ENCODE peak calls at places on chromosome 4, in seven cellular contexts. F is lower lobe of right lung, G is astrocyte of the cerebellum, L is GM12878, Z is dorsolateral prefrontal cortex, P is epithelial cell of esophagus, I is skeletal muscle cell. D is an unnamed sample.

GRCh38 chr4:82431026-82431745 is 796 bp downstream of the ENOPH1 start:
- DNase-seq in F (peak), G (no peak), L (no peak), Z (no peak), P (peak), I (no peak), D (peak)

GRCh38 chr4:182825003-182825402 is 92.2 kb downstream of the DCTD start:
- DNase-seq in F (no peak), G (no peak), L (no peak), Z (no peak), P (no peak), I (no peak), D (no peak)

GRCh38 chr4:23484689-23485088 is 405.2 kb downstream of the PPARGC1A start:
- DNase-seq in F (no peak), G (no peak), L (no peak), Z (no peak), P (peak), I (no peak), D (no peak)

GRCh38 chr4:20046931-20047677 is 204.6 kb upstream of the SLIT2 start:
- DNase-seq in F (no peak), G (no peak), L (no peak), Z (no peak), P (no peak), I (no peak), D (no peak)

GRCh38 chr4:147052361-147052760 is 106.7 kb upstream of the TTC29 start:
- DNase-seq in F (no peak), G (no peak), L (no peak), Z (no peak), P (peak), I (no peak), D (no peak)

GRCh38 chr4:180860136-180860720 is 1383.0 kb upstream of the TENM3 start:
- DNase-seq in F (no peak), G (no peak), L (no peak), Z (no peak), P (no peak), I (no peak), D (no peak)

GRCh38 chr4:3276961-3277360 is 15.9 kb upstream of the RGS12 start:
- DNase-seq in F (no peak), G (peak), L (no peak), Z (peak), P (no peak), I (no peak), D (no peak)

GRCh38 chr4:24425868-24426267 is 158.5 kb downstream of the DHX15 start:
- DNase-seq in F (no peak), G (no peak), L (no peak), Z (no peak), P (no peak), I (no peak), D (no peak)

GRCh38 chr4:73721419-73721818 is 18.9 kb upstream of the CXCL8 start:
- DNase-seq in F (no peak), G (no peak), L (no peak), Z (no peak), P (peak), I (peak), D (no peak)

GRCh38 chr4:76637704-76638361 is 202.8 kb downstream of the SHROOM3 start:
- DNase-seq in F (no peak), G (no peak), L (no peak), Z (no peak), P (peak), I (no peak), D (no peak)

GRCh38 chr4:36351082-36351666 is 69.8 kb downstream of the DTHD1 start:
- DNase-seq in F (peak), G (peak), L (peak), Z (peak), P (peak), I (peak), D (peak)

GRCh38 chr4:112514449-112515277 is 1.3 kb downstream of the NEUROG2 start:
- DNase-seq in F (no peak), G (no peak), L (no peak), Z (no peak), P (no peak), I (no peak), D (no peak)

GRCh38 chr4:127446309-127446708 is 186.4 kb upstream of the INTU start:
- DNase-seq in F (no peak), G (no peak), L (no peak), Z (no peak), P (no peak), I (no peak), D (no peak)

GRCh38 chr4:41294445-41295062 is 37.8 kb downstream of the UCHL1 start:
- DNase-seq in F (no peak), G (no peak), L (no peak), Z (no peak), P (no peak), I (no peak), D (no peak)

GRCh38 chr4:183766140-183766539 is 107.0 kb downstream of the TRAPPC11 start:
- DNase-seq in F (no peak), G (no peak), L (no peak), Z (no peak), P (no peak), I (no peak), D (no peak)

GRCh38 chr4:183429489-183429888 is 14.9 kb upstream of the CDKN2AIP start:
- DNase-seq in F (no peak), G (no peak), L (no peak), Z (no peak), P (no peak), I (no peak), D (no peak)

GRCh38 chr4:130257271-130257670 is 1161.3 kb downstream of the C4orf33 start:
- DNase-seq in F (no peak), G (peak), L (no peak), Z (no peak), P (peak), I (peak), D (no peak)

GRCh38 chr4:118058955-118059354 is 24.7 kb downstream of the NDST3 start:
- DNase-seq in F (no peak), G (no peak), L (no peak), Z (no peak), P (no peak), I (no peak), D (no peak)

GRCh38 chr4:173432430-173432829 is 33.5 kb upstream of the SCRG1 start:
- DNase-seq in F (no peak), G (no peak), L (no peak), Z (no peak), P (no peak), I (no peak), D (no peak)

GRCh38 chr4:185039508-185040273 is 21.4 kb downstream of the HELT start:
- DNase-seq in F (peak), G (peak), L (peak), Z (peak), P (peak), I (peak), D (peak)

GRCh38 chr4:182554736-182555135 is 311.5 kb downstream of the TENM3 start:
- DNase-seq in F (no peak), G (no peak), L (no peak), Z (no peak), P (no peak), I (no peak), D (no peak)

GRCh38 chr4:173294444-173294843 is 39.7 kb downstream of the HMGB2 start:
- DNase-seq in F (no peak), G (no peak), L (no peak), Z (no peak), P (no peak), I (no peak), D (no peak)

GRCh38 chr4:95500361-95500760 is 48.4 kb downstream of the UNC5C start:
- DNase-seq in F (no peak), G (no peak), L (no peak), Z (no peak), P (no peak), I (no peak), D (no peak)

GRCh38 chr4:86091201-86091600 is 268.7 kb downstream of the MAPK10 start:
- DNase-seq in F (no peak), G (no peak), L (no peak), Z (no peak), P (peak), I (no peak), D (no peak)

GRCh38 chr4:154277164-154277563 is 214.4 kb downstream of the DCHS2 start:
- DNase-seq in F (no peak), G (peak), L (no peak), Z (no peak), P (peak), I (no peak), D (no peak)

GRCh38 chr4:87865960-87866598 is 33.3 kb downstream of the MEPE start:
- DNase-seq in F (no peak), G (no peak), L (no peak), Z (no peak), P (no peak), I (peak), D (no peak)

GRCh38 chr4:91914176-91914804 is 389.5 kb upstream of the GRID2 start:
- DNase-seq in F (no peak), G (no peak), L (no peak), Z (no peak), P (peak), I (no peak), D (no peak)

GRCh38 chr4:1644906-1645657 is 39.0 kb downstream of the FAM53A start:
- DNase-seq in F (no peak), G (no peak), L (no peak), Z (peak), P (peak), I (no peak), D (no peak)

GRCh38 chr4:177190995-177191568 is 118.6 kb upstream of the NEIL3 start:
- DNase-seq in F (no peak), G (no peak), L (no peak), Z (no peak), P (peak), I (no peak), D (no peak)

GRCh38 chr4:106803107-106803506 is 233.0 kb downstream of the DKK2 start:
- DNase-seq in F (no peak), G (no peak), L (no peak), Z (no peak), P (no peak), I (no peak), D (no peak)

GRCh38 chr4:48130100-48130499 is 4.0 kb downstream of the TXK start:
- DNase-seq in F (no peak), G (no peak), L (no peak), Z (no peak), P (no peak), I (no peak), D (no peak)

GRCh38 chr4:42348247-42348646 is 49.0 kb upstream of the SHISA3 start:
- DNase-seq in F (no peak), G (no peak), L (no peak), Z (no peak), P (no peak), I (no peak), D (no peak)

GRCh38 chr4:59597536-59598232 is 1602.4 kb upstream of the ADGRL3 start:
- DNase-seq in F (no peak), G (no peak), L (no peak), Z (peak), P (no peak), I (no peak), D (no peak)

GRCh38 chr4:184383497-184384055 is 90.8 kb downstream of the IRF2 start:
- DNase-seq in F (no peak), G (peak), L (no peak), Z (no peak), P (peak), I (peak), D (no peak)

GRCh38 chr4:134202557-134202956 is 968 bp upstream of the PABPC4L start:
- DNase-seq in F (no peak), G (peak), L (no peak), Z (no peak), P (peak), I (no peak), D (no peak)

GRCh38 chr4:102625232-102625930 is 124.2 kb downstream of the NFKB1 start:
- DNase-seq in F (peak), G (no peak), L (no peak), Z (no peak), P (peak), I (no peak), D (peak)

GRCh38 chr4:91064157-91064853 is 937.1 kb downstream of the CCSER1 start:
- DNase-seq in F (no peak), G (peak), L (no peak), Z (no peak), P (peak), I (peak), D (no peak)

GRCh38 chr4:158786155-158786581 is 17.3 kb downstream of the FNIP2 start:
- DNase-seq in F (no peak), G (peak), L (no peak), Z (no peak), P (no peak), I (no peak), D (no peak)
- H3K4me3 ChIP-seq in F (no peak), G (no peak), L (no peak), Z (no peak), P (no peak), I (no peak), D (no peak)

GRCh38 chr4:123291329-123291728 is 105.3 kb upstream of the SPRY1 start:
- DNase-seq in F (no peak), G (no peak), L (no peak), Z (no peak), P (no peak), I (no peak), D (no peak)
- H3K4me3 ChIP-seq in F (no peak), G (no peak), L (no peak), Z (no peak), P (no peak), I (no peak), D (no peak)

DNA sequence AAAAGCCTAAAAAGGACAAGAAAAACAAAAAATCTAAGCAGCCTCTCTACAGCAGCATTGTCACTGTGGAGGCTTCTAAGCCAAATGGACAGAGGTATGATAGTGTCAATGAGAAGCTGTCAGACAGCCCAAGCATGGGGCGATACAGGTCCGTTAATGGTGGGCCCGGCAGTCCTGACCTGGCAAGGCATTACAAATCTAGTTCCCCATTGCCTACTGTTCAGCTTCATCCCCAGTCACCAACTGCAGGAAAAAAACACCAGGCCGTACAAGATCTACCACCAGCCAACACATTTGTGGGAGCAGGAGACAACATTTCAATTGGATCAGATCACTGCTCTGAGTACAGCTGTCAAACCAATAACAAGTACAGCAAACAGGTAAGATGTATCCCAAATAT is 4.0 kb downstream of the PCDH7 start:
- DNase-seq in F (no peak), G (no peak), L (no peak), Z (no peak), P (no peak), I (no peak), D (no peak)
- H3K4me3 ChIP-seq in F (no peak), G (peak), L (no peak), Z (peak), P (peak), I (peak), D (no peak)

DNA sequence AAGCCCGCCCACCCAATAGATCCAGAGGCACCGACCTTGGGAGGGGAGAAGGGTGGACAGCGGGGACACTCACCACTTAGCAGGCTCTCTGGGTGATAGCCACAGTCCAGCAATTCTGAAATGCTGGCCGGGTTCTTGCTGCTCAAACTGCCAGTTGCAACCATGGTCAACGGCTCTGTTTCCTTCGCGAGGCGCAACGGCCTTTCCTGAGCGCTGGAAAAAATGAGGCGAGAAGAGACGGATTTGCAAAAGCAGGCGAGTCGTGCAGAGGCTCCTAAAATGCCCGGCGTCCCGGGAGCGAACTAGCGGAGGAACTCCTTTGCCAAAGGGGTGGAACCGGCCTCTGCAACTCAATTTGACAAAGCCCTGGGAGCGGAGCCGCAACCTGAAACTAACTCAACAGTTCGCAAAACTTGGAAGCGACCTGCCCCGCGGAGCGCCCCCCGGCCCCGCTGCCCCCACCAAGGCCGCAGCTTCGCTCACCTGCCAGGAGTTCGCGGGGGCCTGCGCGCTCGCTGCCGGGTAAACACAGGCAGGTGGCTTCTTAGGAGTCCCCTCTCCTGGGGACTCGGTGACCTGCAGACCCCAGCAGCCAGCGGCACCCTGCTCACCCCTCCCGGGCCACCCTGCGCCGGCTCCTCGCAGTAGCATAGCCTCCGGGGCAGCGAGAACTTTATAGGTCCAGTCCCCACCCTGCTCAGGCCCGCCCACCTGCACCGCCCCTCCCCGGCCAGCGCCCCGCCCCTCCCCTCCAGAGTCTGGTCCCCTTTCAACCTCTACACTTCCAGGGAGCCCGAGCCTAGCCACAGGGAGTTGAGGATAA is at the start of gene DDIT4L:
- DNase-seq in F (peak), G (no peak), L (no peak), Z (no peak), P (peak), I (no peak), D (no peak)
- H3K4me3 ChIP-seq in F (peak), G (peak), L (no peak), Z (peak), P (peak), I (peak), D (peak)

DNA sequence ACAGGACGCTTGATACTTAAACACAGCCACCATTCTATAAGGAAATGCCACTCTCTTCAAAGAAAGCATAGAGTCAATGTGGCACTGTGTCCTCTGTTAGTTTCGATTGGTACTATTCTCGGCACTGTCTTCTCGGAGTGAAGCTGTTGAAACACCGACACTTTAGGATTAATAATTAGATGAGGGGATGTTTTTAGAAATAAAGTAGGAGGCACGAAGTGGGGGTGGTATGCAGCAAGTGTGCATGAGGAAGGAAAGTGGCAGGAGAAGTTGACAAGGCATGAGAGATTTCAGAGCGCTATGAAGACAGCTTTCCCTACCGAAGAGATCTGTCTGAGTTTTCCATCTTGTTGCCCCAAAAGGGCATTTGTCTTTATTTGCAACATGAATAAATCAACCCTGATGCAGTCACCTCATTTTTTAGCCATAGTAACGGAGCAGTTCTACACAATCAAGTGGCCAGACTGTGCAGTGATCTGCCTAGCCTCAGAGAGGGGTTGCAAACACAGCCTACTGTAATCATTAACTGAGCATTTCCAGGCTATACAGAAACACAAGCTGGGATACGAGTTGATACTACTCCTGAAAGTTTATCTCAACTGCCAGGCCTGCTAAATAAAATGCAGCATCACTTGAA is 8.3 kb downstream of the GPRIN3 start:
- DNase-seq in F (no peak), G (no peak), L (no peak), Z (no peak), P (no peak), I (no peak), D (no peak)
- H3K4me3 ChIP-seq in F (peak), G (no peak), L (no peak), Z (peak), P (no peak), I (no peak), D (peak)

GRCh38 chr4:150080875-150081274 is 2.6 kb downstream of the DCLK2 start:
- DNase-seq in F (no peak), G (no peak), L (no peak), Z (no peak), P (no peak), I (no peak), D (no peak)
- H3K4me3 ChIP-seq in F (no peak), G (no peak), L (no peak), Z (peak), P (no peak), I (peak), D (no peak)

GRCh38 chr4:139918994-139919393 is 235.0 kb downstream of the MAML3 start:
- DNase-seq in F (no peak), G (peak), L (no peak), Z (no peak), P (no peak), I (no peak), D (no peak)
- H3K4me3 ChIP-seq in F (no peak), G (no peak), L (no peak), Z (no peak), P (no peak), I (no peak), D (no peak)

GRCh38 chr4:6915041-6916005 is 5.7 kb downstream of the TBC1D14 start:
- DNase-seq in F (no peak), G (no peak), L (no peak), Z (no peak), P (no peak), I (no peak), D (no peak)

GRCh38 chr4:6916587-6917444 is 7.2 kb downstream of the TBC1D14 start:
- DNase-seq in F (peak), G (no peak), L (no peak), Z (no peak), P (peak), I (no peak), D (no peak)

GRCh38 chr4:6916069-6916586 is 6.5 kb downstream of the TBC1D14 start:
- DNase-seq in F (no peak), G (no peak), L (no peak), Z (no peak), P (no peak), I (no peak), D (no peak)

GRCh38 chr4:6918345-6918744 is 8.7 kb downstream of the TBC1D14 start:
- DNase-seq in F (no peak), G (no peak), L (no peak), Z (no peak), P (no peak), I (no peak), D (no peak)

GRCh38 chr4:6917445-6918241 is 8.0 kb downstream of the TBC1D14 start:
- DNase-seq in F (peak), G (peak), L (no peak), Z (no peak), P (peak), I (no peak), D (peak)
- H3K4me3 ChIP-seq in F (peak), G (no peak), L (no peak), Z (no peak), P (no peak), I (no peak), D (peak)

GRCh38 chr4:179163147-179163546 is 1720.9 kb upstream of the AGA start:
- DNase-seq in F (no peak), G (no peak), L (no peak), Z (no peak), P (no peak), I (no peak), D (no peak)

GRCh38 chr4:179165862-179166261 is 1723.6 kb upstream of the AGA start:
- DNase-seq in F (no peak), G (no peak), L (no peak), Z (no peak), P (no peak), I (no peak), D (no peak)

GRCh38 chr4:179164642-179165338 is 1722.6 kb upstream of the AGA start:
- DNase-seq in F (no peak), G (no peak), L (no peak), Z (no peak), P (no peak), I (no peak), D (no peak)

DNA sequence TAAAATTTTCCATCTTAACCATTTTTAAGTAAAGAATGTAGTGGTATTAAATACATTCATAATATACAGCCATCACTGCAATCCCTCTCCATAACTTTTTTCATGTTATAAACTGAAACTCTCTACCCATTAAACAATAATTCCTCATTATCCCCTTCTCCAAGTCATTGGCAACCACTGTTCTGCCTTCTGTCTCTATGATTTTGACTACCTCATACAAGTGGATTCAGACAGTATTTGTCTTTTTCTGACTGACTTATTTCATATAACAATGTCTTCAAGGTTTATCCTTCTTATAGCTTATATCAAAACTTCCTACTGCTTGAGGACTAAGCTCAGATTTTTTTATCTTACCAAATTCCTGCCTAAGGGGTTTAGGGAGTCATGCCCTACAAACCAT is 1723.1 kb upstream of the AGA start:
- DNase-seq in F (no peak), G (no peak), L (no peak), Z (no peak), P (no peak), I (no peak), D (no peak)
- H3K4me3 ChIP-seq in F (no peak), G (no peak), L (no peak), Z (no peak), P (no peak), I (no peak), D (no peak)

D was measured in CD8-positive, alpha-beta memory T cell.